ENCODE peak calls at places on chromosomes 13 and 19, in five cellular contexts. U is effector memory CD4-positive, alpha-beta T cell; L is dorsolateral prefrontal cortex; M is CD8-positive, alpha-beta memory T cell; V is transverse colon. G is an unnamed sample.

GRCh38 chr19:54041969-54042606 is 21.6 kb downstream of the VSTM1 start:
- DNase-seq in U (no peak), L (no peak), M (no peak), V (no peak), G (no peak)

GRCh38 chr13:20353973-20354372 is 121.9 kb upstream of the GJB6 start:
- DNase-seq in U (no peak), L (no peak), M (no peak), V (no peak), G (peak)

GRCh38 chr19:57655443-57655842 is 13.3 kb upstream of the ZSCAN4 start:
- DNase-seq in U (no peak), L (no peak), M (no peak), V (no peak), G (no peak)

GRCh38 chr19:48396010-48396870 is 2.8 kb downstream of the GRIN2D start:
- DNase-seq in U (no peak), L (no peak), M (no peak), V (no peak), G (no peak)

GRCh38 chr13:114053026-114053425 is 79.2 kb upstream of the C13orf46 start:
- DNase-seq in U (no peak), L (no peak), M (no peak), V (no peak), G (peak)

GRCh38 chr13:97018029-97018819 is 23.9 kb upstream of the OXGR1 start:
- DNase-seq in U (no peak), L (no peak), M (peak), V (peak), G (peak)

GRCh38 chr19:36136975-36137686 is 2.7 kb upstream of the CAPNS1 start:
- DNase-seq in U (no peak), L (no peak), M (no peak), V (peak), G (peak)

GRCh38 chr19:48445606-48446481 is at the start of gene GRWD1:
- DNase-seq in U (peak), L (peak), M (peak), V (peak), G (peak)

GRCh38 chr19:10279737-10280442 is 6.9 kb upstream of the ICAM4 start:
- DNase-seq in U (no peak), L (no peak), M (no peak), V (no peak), G (no peak)

GRCh38 chr13:41122838-41123237 is 9.8 kb downstream of the KBTBD6 start:
- DNase-seq in U (no peak), L (no peak), M (no peak), V (no peak), G (no peak)

GRCh38 chr13:27971236-27971645 is 2.1 kb upstream of the CDX2 start:
- DNase-seq in U (no peak), L (no peak), M (no peak), V (peak), G (no peak)

GRCh38 chr19:55304279-55304978 is 20.6 kb downstream of the BRSK1 start:
- DNase-seq in U (no peak), L (no peak), M (no peak), V (peak), G (peak)

DNA sequence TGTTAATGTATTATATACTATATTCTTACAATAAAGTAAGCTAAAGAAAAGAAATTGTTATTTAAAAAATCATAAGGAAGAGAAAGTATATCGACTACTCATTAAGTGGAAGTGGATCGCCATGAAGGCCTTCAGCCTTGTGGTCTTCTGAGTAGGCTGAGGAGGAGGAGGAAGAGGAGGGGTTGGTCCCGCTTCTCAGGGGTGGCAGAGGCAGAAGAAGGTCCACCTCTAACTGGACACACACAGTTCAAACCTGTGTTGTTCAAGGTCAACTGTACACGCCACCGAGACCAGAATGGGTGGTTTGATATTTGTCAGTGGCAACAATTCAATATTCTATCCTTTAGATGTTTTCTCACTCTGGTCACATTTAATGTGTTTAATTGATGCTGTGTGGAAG is 67.2 kb downstream of the ALOX5AP start:
- DNase-seq in U (no peak), L (no peak), M (no peak), V (no peak), G (no peak)
- H3K4me3 ChIP-seq in U (no peak), L (no peak), M (no peak), V (no peak), G (no peak)

GRCh38 chr19:6590458-6591319 is at the start of gene CD70:
- DNase-seq in U (peak), L (no peak), M (peak), V (peak), G (no peak)
- H3K4me3 ChIP-seq in U (peak), L (no peak), M (peak), V (peak), G (no peak)

GRCh38 chr19:2291185-2291751 is 9.3 kb upstream of the PEAK3 start:
- DNase-seq in U (no peak), L (no peak), M (no peak), V (no peak), G (no peak)
- H3K4me3 ChIP-seq in U (peak), L (peak), M (peak), V (peak), G (no peak)

GRCh38 chr13:70104481-70104880 is 3.1 kb upstream of the ATXN8OS start:
- DNase-seq in U (no peak), L (no peak), M (no peak), V (no peak), G (no peak)
- H3K4me3 ChIP-seq in U (no peak), L (no peak), M (no peak), V (no peak), G (no peak)

G was measured in cardiac fibroblast.